ENCODE peak calls at places on chromosomes 13 and 19, in five cellular contexts. One of them, this sample, is unnamed.

GRCh38 chr19:33998739-33999345 is 173.5 kb upstream of the LSM14A start:
- DNase-seq in left ventricle myocardium inferior: no peak
- DNase-seq in HL-60: no peak
- DNase-seq in AG04450: no peak
- DNase-seq in CD4-positive, alpha-beta T cell: no peak
- DNase-seq in this sample: no peak

GRCh38 chr19:29887498-29887897 is 54.5 kb upstream of the URI1 start:
- DNase-seq in left ventricle myocardium inferior: no peak
- DNase-seq in CD4-positive, alpha-beta T cell: no peak
- DNase-seq in HL-60: peak; percentile 24
- DNase-seq in AG04450: no peak
- DNase-seq in this sample: no peak

GRCh38 chr19:29618871-29619270 is 12.8 kb downstream of the POP4 start:
- DNase-seq in HL-60: no peak
- DNase-seq in CD4-positive, alpha-beta T cell: no peak
- DNase-seq in AG04450: no peak
- DNase-seq in left ventricle myocardium inferior: no peak
- DNase-seq in this sample: no peak

GRCh38 chr13:95948646-95949045 is 104.6 kb downstream of the UGGT2 start:
- DNase-seq in AG04450: no peak
- DNase-seq in HL-60: no peak
- DNase-seq in left ventricle myocardium inferior: no peak
- DNase-seq in CD4-positive, alpha-beta T cell: no peak
- DNase-seq in this sample: no peak

GRCh38 chr19:48121909-48122371 is 11.3 kb upstream of the PLA2G4C start:
- DNase-seq in AG04450: no peak
- DNase-seq in CD4-positive, alpha-beta T cell: no peak
- DNase-seq in HL-60: no peak
- DNase-seq in left ventricle myocardium inferior: no peak
- DNase-seq in this sample: no peak

GRCh38 chr13:93727301-93728141 is 500.9 kb downstream of the GPC6 start:
- DNase-seq in HL-60: no peak
- DNase-seq in AG04450: no peak
- DNase-seq in left ventricle myocardium inferior: no peak
- DNase-seq in CD4-positive, alpha-beta T cell: no peak
- DNase-seq in this sample: no peak

GRCh38 chr19:18772620-18773587 is 18.2 kb downstream of the COMP start:
- DNase-seq in CD4-positive, alpha-beta T cell: no peak
- DNase-seq in HL-60: no peak
- DNase-seq in left ventricle myocardium inferior: no peak
- DNase-seq in AG04450: no peak
- DNase-seq in this sample: peak; percentile 34

GRCh38 chr13:42229287-42229686 is 42.7 kb upstream of the AKAP11 start:
- DNase-seq in left ventricle myocardium inferior: no peak
- DNase-seq in CD4-positive, alpha-beta T cell: no peak
- DNase-seq in HL-60: no peak
- DNase-seq in AG04450: no peak
- DNase-seq in this sample: no peak

GRCh38 chr19:9869008-9869617 is 34.0 kb downstream of the PIN1 start:
- DNase-seq in AG04450: no peak
- DNase-seq in CD4-positive, alpha-beta T cell: no peak
- DNase-seq in HL-60: no peak
- DNase-seq in left ventricle myocardium inferior: no peak
- DNase-seq in this sample: no peak

GRCh38 chr19:48963371-48964204 is 1.5 kb upstream of the FTL start:
- DNase-seq in AG04450: no peak
- DNase-seq in CD4-positive, alpha-beta T cell: peak; percentile 22
- DNase-seq in left ventricle myocardium inferior: peak; percentile 72
- DNase-seq in HL-60: peak; percentile 80
- DNase-seq in this sample: no peak

GRCh38 chr19:49149652-49150105 is 5.5 kb downstream of the HRC start:
- DNase-seq in AG04450: peak; percentile 70
- DNase-seq in CD4-positive, alpha-beta T cell: no peak
- DNase-seq in HL-60: peak; percentile 45
- DNase-seq in left ventricle myocardium inferior: peak; percentile 61
- DNase-seq in this sample: no peak

GRCh38 chr19:52211926-52212571 is 22.2 kb downstream of the PPP2R1A start:
- DNase-seq in AG04450: no peak
- DNase-seq in left ventricle myocardium inferior: no peak
- DNase-seq in HL-60: no peak
- DNase-seq in CD4-positive, alpha-beta T cell: no peak
- DNase-seq in this sample: no peak

GRCh38 chr19:38569368-38569983 is 48.3 kb downstream of the MAP4K1 start:
- DNase-seq in HL-60: no peak
- DNase-seq in left ventricle myocardium inferior: no peak
- DNase-seq in CD4-positive, alpha-beta T cell: no peak
- DNase-seq in AG04450: no peak
- DNase-seq in this sample: no peak

GRCh38 chr13:80901111-80902014 is 560.4 kb upstream of the SPRY2 start:
- DNase-seq in left ventricle myocardium inferior: no peak
- DNase-seq in HL-60: no peak
- DNase-seq in AG04450: no peak
- DNase-seq in CD4-positive, alpha-beta T cell: no peak
- DNase-seq in this sample: no peak

GRCh38 chr19:51461723-51462161 is 3.5 kb upstream of the SIGLEC8 start:
- DNase-seq in left ventricle myocardium inferior: no peak
- DNase-seq in HL-60: no peak
- DNase-seq in CD4-positive, alpha-beta T cell: no peak
- DNase-seq in AG04450: no peak
- DNase-seq in this sample: no peak

GRCh38 chr19:12946092-12946845 is 607 bp downstream of the RAD23A start:
- DNase-seq in CD4-positive, alpha-beta T cell: peak; percentile 22
- DNase-seq in left ventricle myocardium inferior: peak; percentile 62
- DNase-seq in AG04450: peak; percentile 48
- DNase-seq in HL-60: no peak
- DNase-seq in this sample: no peak

GRCh38 chr19:4057913-4058695 is 8.6 kb downstream of the ZBTB7A start:
- DNase-seq in left ventricle myocardium inferior: peak; percentile 84
- DNase-seq in HL-60: peak; percentile 82
- DNase-seq in AG04450: peak; percentile 48
- DNase-seq in CD4-positive, alpha-beta T cell: peak; percentile 16
- DNase-seq in this sample: no peak

GRCh38 chr19:50551713-50552187 is 16.5 kb downstream of the LRRC4B start:
- DNase-seq in AG04450: no peak
- DNase-seq in HL-60: no peak
- DNase-seq in left ventricle myocardium inferior: no peak
- DNase-seq in CD4-positive, alpha-beta T cell: no peak
- DNase-seq in this sample: no peak

GRCh38 chr13:41577437-41577836 is 120.1 kb downstream of the RGCC start:
- DNase-seq in CD4-positive, alpha-beta T cell: no peak
- DNase-seq in left ventricle myocardium inferior: peak; percentile 36
- DNase-seq in HL-60: peak; percentile 8
- DNase-seq in AG04450: no peak
- DNase-seq in this sample: no peak

GRCh38 chr19:56071151-56071550 is 49.9 kb downstream of the ZNF787 start:
- DNase-seq in left ventricle myocardium inferior: no peak
- DNase-seq in CD4-positive, alpha-beta T cell: no peak
- DNase-seq in AG04450: no peak
- DNase-seq in HL-60: no peak
- DNase-seq in this sample: no peak

GRCh38 chr13:28220166-28220565 is 81.8 kb downstream of the PAN3 start:
- DNase-seq in left ventricle myocardium inferior: no peak
- DNase-seq in AG04450: no peak
- DNase-seq in HL-60: peak; percentile 16
- DNase-seq in CD4-positive, alpha-beta T cell: no peak
- DNase-seq in this sample: no peak

GRCh38 chr13:24149306-24150032 is 11.1 kb upstream of the SPATA13 start:
- DNase-seq in left ventricle myocardium inferior: no peak
- DNase-seq in AG04450: no peak
- DNase-seq in CD4-positive, alpha-beta T cell: no peak
- DNase-seq in HL-60: no peak
- DNase-seq in this sample: no peak

GRCh38 chr13:42645717-42646116 is 71.8 kb downstream of the TNFSF11 start:
- DNase-seq in CD4-positive, alpha-beta T cell: no peak
- DNase-seq in HL-60: no peak
- DNase-seq in AG04450: no peak
- DNase-seq in left ventricle myocardium inferior: no peak
- DNase-seq in this sample: no peak

GRCh38 chr19:47675271-47675670 is 38.0 kb upstream of the EHD2 start:
- DNase-seq in left ventricle myocardium inferior: no peak
- DNase-seq in CD4-positive, alpha-beta T cell: no peak
- DNase-seq in AG04450: no peak
- DNase-seq in HL-60: no peak
- DNase-seq in this sample: no peak

GRCh38 chr19:52464798-52465470 is 11.6 kb downstream of the ZNF578 start:
- DNase-seq in AG04450: no peak
- DNase-seq in HL-60: no peak
- DNase-seq in CD4-positive, alpha-beta T cell: no peak
- DNase-seq in left ventricle myocardium inferior: no peak
- DNase-seq in this sample: no peak

GRCh38 chr19:31759359-31759758 is 410.1 kb upstream of the TSHZ3 start:
- DNase-seq in CD4-positive, alpha-beta T cell: no peak
- DNase-seq in left ventricle myocardium inferior: no peak
- DNase-seq in HL-60: no peak
- DNase-seq in AG04450: no peak
- DNase-seq in this sample: no peak

GRCh38 chr19:2798733-2799132 is 13.4 kb downstream of the THOP1 start:
- DNase-seq in AG04450: no peak
- DNase-seq in left ventricle myocardium inferior: peak; percentile 78
- DNase-seq in CD4-positive, alpha-beta T cell: no peak
- DNase-seq in HL-60: no peak
- DNase-seq in this sample: no peak

GRCh38 chr19:2797280-2797679 is 12.0 kb downstream of the THOP1 start:
- DNase-seq in left ventricle myocardium inferior: peak; percentile 58
- DNase-seq in AG04450: no peak
- DNase-seq in CD4-positive, alpha-beta T cell: no peak
- DNase-seq in HL-60: no peak
- DNase-seq in this sample: no peak

GRCh38 chr19:2796659-2797266 is 11.5 kb downstream of the THOP1 start:
- DNase-seq in HL-60: no peak
- DNase-seq in CD4-positive, alpha-beta T cell: no peak
- DNase-seq in AG04450: no peak
- DNase-seq in left ventricle myocardium inferior: peak; percentile 52
- DNase-seq in this sample: no peak

GRCh38 chr19:2799273-2800020 is 14.1 kb downstream of the THOP1 start:
- DNase-seq in AG04450: no peak
- DNase-seq in CD4-positive, alpha-beta T cell: no peak
- DNase-seq in left ventricle myocardium inferior: no peak
- DNase-seq in HL-60: no peak
- DNase-seq in this sample: no peak

DNA sequence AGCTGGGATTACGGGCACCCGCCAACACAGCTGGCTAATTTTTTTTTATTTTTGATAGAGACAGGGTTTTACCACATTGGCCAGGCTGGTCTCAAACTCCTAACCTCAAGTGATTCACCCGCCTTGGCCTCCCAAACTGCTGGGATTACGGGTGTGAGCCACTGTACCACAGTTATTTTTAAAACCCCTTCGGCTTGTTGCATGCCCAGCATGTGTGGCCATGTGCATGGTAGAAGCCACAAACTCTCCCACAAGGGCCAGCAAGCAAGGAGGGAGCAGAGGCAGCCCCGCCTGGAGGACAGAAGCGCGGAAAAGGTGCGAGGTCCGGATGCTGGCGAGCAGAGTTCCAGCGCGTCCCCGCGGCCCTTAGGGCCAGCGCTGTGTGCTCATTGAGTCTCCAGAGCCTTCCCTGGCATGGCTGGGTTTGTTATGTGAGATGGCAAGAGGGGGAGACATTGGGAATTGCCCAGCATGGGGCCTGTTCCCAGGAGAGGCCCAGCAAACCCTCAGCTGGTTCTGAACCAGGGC is 12.9 kb downstream of the THOP1 start:
- DNase-seq in left ventricle myocardium inferior: no peak
- DNase-seq in HL-60: no peak
- DNase-seq in CD4-positive, alpha-beta T cell: no peak
- DNase-seq in AG04450: no peak
- DNase-seq in this sample: no peak
- H3K27ac ChIP-seq in left ventricle myocardium inferior: peak overlapping the region; percentile 92
- H3K27ac ChIP-seq in HL-60: no peak overlapping the region
- H3K27ac ChIP-seq in CD4-positive, alpha-beta T cell: no peak overlapping the region
- H3K27ac ChIP-seq in AG04450: no peak overlapping the region
- H3K27ac ChIP-seq in this sample: no peak overlapping the region

GRCh38 chr19:41478875-41479756 is 36.2 kb downstream of the ERICH4 start:
- DNase-seq in left ventricle myocardium inferior: no peak
- DNase-seq in AG04450: no peak
- DNase-seq in CD4-positive, alpha-beta T cell: no peak
- DNase-seq in HL-60: no peak
- DNase-seq in this sample: no peak
- H3K27ac ChIP-seq in left ventricle myocardium inferior: peak overlapping the region; percentile 85
- H3K27ac ChIP-seq in AG04450: no peak overlapping the region
- H3K27ac ChIP-seq in CD4-positive, alpha-beta T cell: no peak overlapping the region
- H3K27ac ChIP-seq in HL-60: no peak overlapping the region
- H3K27ac ChIP-seq in this sample: no peak overlapping the region

DNA sequence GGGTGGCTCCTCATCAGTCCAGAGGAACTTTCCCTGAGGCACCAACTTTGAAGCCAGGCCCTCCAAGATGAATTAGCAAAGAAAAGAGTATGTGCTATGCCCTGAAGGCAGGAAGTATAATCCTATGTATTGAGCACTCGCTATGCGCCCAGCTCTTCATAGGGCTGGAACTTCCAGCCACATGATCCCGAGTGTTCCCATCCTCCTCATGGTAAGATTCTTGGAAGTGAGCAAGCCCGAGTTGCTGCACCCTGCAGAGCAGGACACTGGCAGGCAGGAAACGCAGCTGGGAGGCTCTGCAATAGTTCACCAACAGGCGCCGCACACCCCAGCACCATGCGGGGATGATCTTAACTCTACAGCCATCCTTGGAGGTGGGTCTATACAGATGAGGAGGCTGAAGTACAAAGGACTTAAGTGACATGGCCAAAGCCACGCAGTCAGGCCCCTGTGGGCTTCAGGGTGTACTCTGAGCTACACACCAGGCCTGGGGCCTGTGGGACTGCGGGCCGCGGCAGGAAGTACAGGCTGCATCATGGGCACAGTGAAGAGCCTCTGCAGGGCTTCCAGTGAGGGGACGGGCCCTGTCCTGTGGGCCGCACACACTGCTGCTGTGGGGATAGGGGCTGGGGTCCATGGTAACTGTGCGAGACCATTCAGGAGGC is 25.1 kb downstream of the C19orf47 start:
- DNase-seq in AG04450: no peak
- DNase-seq in CD4-positive, alpha-beta T cell: no peak
- DNase-seq in HL-60: no peak
- DNase-seq in left ventricle myocardium inferior: no peak
- DNase-seq in this sample: no peak
- H3K27ac ChIP-seq in AG04450: no peak overlapping the region
- H3K27ac ChIP-seq in CD4-positive, alpha-beta T cell: no peak overlapping the region
- H3K27ac ChIP-seq in HL-60: no peak overlapping the region
- H3K27ac ChIP-seq in left ventricle myocardium inferior: no peak overlapping the region
- H3K27ac ChIP-seq in this sample: no peak overlapping the region

DNA sequence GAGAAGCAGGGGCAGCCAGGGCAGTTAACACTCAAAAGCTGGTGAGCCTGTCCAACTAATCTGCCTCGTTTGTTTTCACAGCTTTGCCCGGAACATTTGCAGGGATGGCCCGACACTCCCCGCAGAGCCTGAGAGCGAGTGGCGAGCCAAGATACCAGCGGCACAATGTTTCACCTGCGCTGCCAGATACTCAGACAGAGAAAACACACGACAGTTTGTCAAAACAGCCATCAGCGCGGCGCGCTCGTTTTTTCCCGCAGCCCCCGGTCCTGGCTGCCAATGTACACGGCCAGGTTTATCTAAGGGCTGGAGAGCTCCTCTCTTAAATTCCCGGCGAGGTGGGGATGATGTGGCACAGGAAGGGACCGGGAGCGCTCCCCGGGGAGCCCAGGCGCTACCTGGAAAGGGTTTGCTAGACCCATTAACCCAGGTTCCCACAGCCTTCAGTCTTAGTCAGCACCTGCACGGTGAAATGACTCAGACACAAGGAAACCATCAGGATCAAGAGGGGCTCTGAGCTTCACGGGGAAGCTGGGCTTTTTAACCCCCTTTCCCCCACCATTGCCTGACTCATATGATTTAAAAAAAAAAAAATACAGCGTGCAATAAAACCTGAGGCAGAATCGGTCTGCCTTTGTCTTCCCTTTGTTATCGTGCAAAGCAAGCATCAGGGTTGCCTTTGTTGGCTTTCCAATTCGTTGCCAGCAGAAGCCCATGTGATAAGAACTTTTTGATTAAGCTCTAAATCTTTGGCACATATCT is 186.2 kb downstream of the EFNB2 start:
- DNase-seq in AG04450: no peak
- DNase-seq in CD4-positive, alpha-beta T cell: no peak
- DNase-seq in HL-60: no peak
- DNase-seq in left ventricle myocardium inferior: peak; percentile 14
- DNase-seq in this sample: peak; percentile 74
- H3K27ac ChIP-seq in AG04450: no peak overlapping the region
- H3K27ac ChIP-seq in CD4-positive, alpha-beta T cell: no peak overlapping the region
- H3K27ac ChIP-seq in HL-60: no peak overlapping the region
- H3K27ac ChIP-seq in left ventricle myocardium inferior: no peak overlapping the region
- H3K27ac ChIP-seq in this sample: peak overlapping the region; percentile 56

This sample was measured in epithelial cell of prostate.